ENCODE peak calls at places on chromosomes 13 and 19, in ten cellular contexts. L is left ventricle myocardium inferior; M is GF-D8; V is Peyer's patch; U is AG04450; J is endothelial cell; D is globus pallidus; W is stimulated activated CD8-positive, alpha-beta memory T cell treated with anti-CD3 and anti-CD28 coated beads, Interleukin-4, amount 100 ng/mL, for 24 hours; B is epithelial cell of prostate; Z is NCI-H510A treated with DMSO at 0.1 percent for 48 hours. O is an unnamed sample.
A peak's percentile ranks its signal among the peaks of the same experiment; 100 is the strongest.

GRCh38 chr13:99260216-99260615 is 2.0 kb upstream of the GPR18 start:
- DNase-seq in J (no peak), B (no peak), V (no peak), W (no peak), Z (no peak), U (no peak), L (no peak), D (no peak), M (no peak), O (no peak)

GRCh38 chr13:73341748-73342147 is 282.9 kb downstream of the KLF5 start:
- DNase-seq in V (no peak), B (no peak), U (no peak), L (no peak), W (no peak), Z (no peak), D (no peak), M (no peak), J (no peak), O (no peak)

GRCh38 chr13:43285891-43286602 is 262.7 kb downstream of the DNAJC15 start:
- DNase-seq in J (no peak), L (no peak), D (no peak), M (no peak), V (no peak), U (no peak), Z (no peak), B (no peak), W (no peak), O (no peak)

GRCh38 chr13:98276486-98276885 is 99.4 kb upstream of the RNF113B start:
- DNase-seq in U (no peak), W (no peak), V (no peak), J (no peak), L (no peak), Z (no peak), B (no peak), D (no peak), M (no peak), O (no peak)

GRCh38 chr13:24557121-24557520 is 44.5 kb upstream of the PARP4 start:
- DNase-seq in V (no peak), J (no peak), U (no peak), W (no peak), B (no peak), D (no peak), M (no peak), Z (no peak), L (no peak), O (no peak)

GRCh38 chr13:24746618-24747247 is 17.2 kb upstream of the RNF17 start:
- DNase-seq in M (no peak), D (no peak), Z (no peak), V (no peak), L (no peak), W (no peak), B (no peak), U (no peak), J (peak; percentile 67), O (peak; percentile 81)

GRCh38 chr13:48443442-48444208 is 30.7 kb upstream of the LPAR6 start:
- DNase-seq in M (no peak), B (no peak), W (no peak), D (no peak), U (no peak), Z (no peak), V (no peak), J (no peak), L (no peak), O (no peak)

GRCh38 chr13:84360843-84361242 is 478.6 kb upstream of the SLITRK1 start:
- DNase-seq in D (no peak), Z (no peak), M (no peak), B (no peak), V (no peak), L (no peak), W (no peak), J (no peak), U (no peak), O (no peak)

GRCh38 chr19:4556574-4557185 is 2.8 kb downstream of the SEMA6B start:
- DNase-seq in M (no peak), U (no peak), Z (no peak), W (no peak), J (no peak), D (no peak), V (no peak), L (no peak), B (no peak), O (peak; percentile 58)

GRCh38 chr19:33344210-33344609 is 29.3 kb upstream of the CEBPG start:
- DNase-seq in W (no peak), L (no peak), J (peak; percentile 15), M (no peak), B (no peak), U (no peak), D (peak; percentile 11), V (no peak), Z (no peak), O (peak; percentile 28)

GRCh38 chr13:98977568-98978270 is at the start of gene DOCK9:
- DNase-seq in U (no peak), W (no peak), Z (peak; percentile 21), L (peak; percentile 77), D (peak; percentile 96), M (no peak), B (no peak), V (no peak), J (peak; percentile 61), O (no peak)

GRCh38 chr19:12801466-12802266 is at the start of the genes PRDX2 and THSD8:
- DNase-seq in V (peak; percentile 69), W (peak; percentile 68), B (no peak), J (peak; percentile 69), L (peak; percentile 79), D (peak; percentile 73), U (no peak), M (peak; percentile 36), Z (peak; percentile 83), O (peak; percentile 88)

GRCh38 chr19:56958428-56958827 is 117.9 kb upstream of the PEG3 start:
- DNase-seq in L (no peak), U (no peak), B (no peak), Z (no peak), J (no peak), V (no peak), D (no peak), M (no peak), W (no peak), O (no peak)

GRCh38 chr19:54155694-54156093 is 3.8 kb downstream of the LENG1 start:
- DNase-seq in B (no peak), Z (no peak), M (no peak), J (no peak), D (no peak), W (no peak), U (no peak), L (no peak), V (no peak), O (no peak)

GRCh38 chr13:20465218-20465879 is 60.3 kb downstream of the CRYL1 start:
- DNase-seq in B (peak; percentile 10), M (no peak), Z (no peak), L (no peak), D (no peak), V (no peak), J (no peak), U (no peak), W (no peak), O (no peak)

GRCh38 chr19:40512473-40513344 is 45.9 kb downstream of the SPTBN4 start:
- DNase-seq in U (no peak), L (no peak), W (no peak), D (no peak), B (no peak), Z (no peak), J (peak; percentile 52), M (no peak), V (no peak), O (peak; percentile 74)

GRCh38 chr19:50311723-50312635 is 17.2 kb downstream of the KCNC3 start:
- DNase-seq in D (no peak), W (no peak), J (no peak), B (no peak), V (no peak), L (no peak), M (no peak), U (no peak), Z (peak; percentile 56), O (peak; percentile 60)

GRCh38 chr19:29303035-29303706 is 90.2 kb upstream of the UQCRFS1 start:
- DNase-seq in M (no peak), B (no peak), Z (no peak), V (no peak), W (no peak), L (no peak), D (no peak), U (no peak), J (no peak), O (no peak)

GRCh38 chr13:32147976-32148375 is 116.4 kb downstream of the FRY start:
- DNase-seq in L (no peak), B (no peak), U (no peak), J (no peak), Z (no peak), W (no peak), M (no peak), V (no peak), D (no peak), O (no peak)